ENCODE peak calls at places on chromosomes 13 and 19, in nine cellular contexts. One of them, this sample, is unnamed.

GRCh38 chr13:45205124-45205523 is 4.3 kb upstream of the KCTD4 start:
- DNase-seq in bronchial epithelial cell: no peak
- DNase-seq in astrocyte of the spinal cord: no peak
- DNase-seq in tibial artery: no peak
- DNase-seq in fibroblast of mammary gland: no peak
- DNase-seq in DND-41: no peak
- DNase-seq in transverse colon: no peak
- DNase-seq in astrocyte: no peak
- DNase-seq in choroid plexus epithelial cell: no peak
- DNase-seq in this sample: no peak

GRCh38 chr19:33471111-33471996 is 50.2 kb downstream of the PEPD start:
- DNase-seq in bronchial epithelial cell: no peak
- DNase-seq in astrocyte of the spinal cord: no peak
- DNase-seq in tibial artery: peak; percentile 29
- DNase-seq in fibroblast of mammary gland: no peak
- DNase-seq in DND-41: no peak
- DNase-seq in transverse colon: no peak
- DNase-seq in astrocyte: no peak
- DNase-seq in choroid plexus epithelial cell: no peak
- DNase-seq in this sample: no peak

GRCh38 chr13:70568571-70568970 is 460.3 kb upstream of the KLHL1 start:
- DNase-seq in bronchial epithelial cell: peak; percentile 55
- DNase-seq in astrocyte of the spinal cord: peak; percentile 65
- DNase-seq in tibial artery: no peak
- DNase-seq in fibroblast of mammary gland: peak; percentile 42
- DNase-seq in DND-41: no peak
- DNase-seq in transverse colon: no peak
- DNase-seq in astrocyte: peak; percentile 16
- DNase-seq in choroid plexus epithelial cell: peak; percentile 76
- DNase-seq in this sample: peak; percentile 25

GRCh38 chr13:112605531-112605990 is 17.6 kb upstream of the TUBGCP3 start:
- DNase-seq in bronchial epithelial cell: no peak
- DNase-seq in astrocyte of the spinal cord: no peak
- DNase-seq in tibial artery: no peak
- DNase-seq in fibroblast of mammary gland: peak; percentile 30
- DNase-seq in DND-41: no peak
- DNase-seq in transverse colon: no peak
- DNase-seq in astrocyte: no peak
- DNase-seq in choroid plexus epithelial cell: no peak
- DNase-seq in this sample: no peak

GRCh38 chr13:33323766-33324525 is 38.4 kb upstream of the STARD13 start:
- DNase-seq in bronchial epithelial cell: no peak
- DNase-seq in astrocyte of the spinal cord: no peak
- DNase-seq in tibial artery: no peak
- DNase-seq in fibroblast of mammary gland: peak; percentile 45
- DNase-seq in DND-41: no peak
- DNase-seq in transverse colon: no peak
- DNase-seq in astrocyte: peak; percentile 20
- DNase-seq in choroid plexus epithelial cell: peak; percentile 34
- DNase-seq in this sample: no peak

GRCh38 chr19:22523940-22524339 is 101.8 kb upstream of the ZNF98 start:
- DNase-seq in bronchial epithelial cell: no peak
- DNase-seq in astrocyte of the spinal cord: no peak
- DNase-seq in tibial artery: no peak
- DNase-seq in fibroblast of mammary gland: no peak
- DNase-seq in DND-41: peak; percentile 32
- DNase-seq in transverse colon: no peak
- DNase-seq in astrocyte: no peak
- DNase-seq in choroid plexus epithelial cell: no peak
- DNase-seq in this sample: no peak

GRCh38 chr13:26616126-26616525 is 58.6 kb downstream of the WASF3 start:
- DNase-seq in bronchial epithelial cell: peak; percentile 94
- DNase-seq in astrocyte of the spinal cord: peak; percentile 61
- DNase-seq in tibial artery: no peak
- DNase-seq in fibroblast of mammary gland: peak; percentile 78
- DNase-seq in DND-41: no peak
- DNase-seq in transverse colon: no peak
- DNase-seq in astrocyte: peak; percentile 82
- DNase-seq in choroid plexus epithelial cell: peak; percentile 52
- DNase-seq in this sample: peak; percentile 79

GRCh38 chr13:113427562-113428468 is 25.5 kb downstream of the ADPRHL1 start:
- DNase-seq in bronchial epithelial cell: no peak
- DNase-seq in astrocyte of the spinal cord: no peak
- DNase-seq in tibial artery: no peak
- DNase-seq in fibroblast of mammary gland: peak; percentile 31
- DNase-seq in DND-41: no peak
- DNase-seq in transverse colon: no peak
- DNase-seq in astrocyte: no peak
- DNase-seq in choroid plexus epithelial cell: peak; percentile 63
- DNase-seq in this sample: no peak

GRCh38 chr19:30784850-30785459 is 412.8 kb downstream of the ZNF536 start:
- DNase-seq in bronchial epithelial cell: no peak
- DNase-seq in astrocyte of the spinal cord: no peak
- DNase-seq in tibial artery: no peak
- DNase-seq in fibroblast of mammary gland: peak; percentile 39
- DNase-seq in DND-41: peak; percentile 64
- DNase-seq in transverse colon: peak; percentile 65
- DNase-seq in astrocyte: no peak
- DNase-seq in choroid plexus epithelial cell: peak; percentile 32
- DNase-seq in this sample: no peak

DNA sequence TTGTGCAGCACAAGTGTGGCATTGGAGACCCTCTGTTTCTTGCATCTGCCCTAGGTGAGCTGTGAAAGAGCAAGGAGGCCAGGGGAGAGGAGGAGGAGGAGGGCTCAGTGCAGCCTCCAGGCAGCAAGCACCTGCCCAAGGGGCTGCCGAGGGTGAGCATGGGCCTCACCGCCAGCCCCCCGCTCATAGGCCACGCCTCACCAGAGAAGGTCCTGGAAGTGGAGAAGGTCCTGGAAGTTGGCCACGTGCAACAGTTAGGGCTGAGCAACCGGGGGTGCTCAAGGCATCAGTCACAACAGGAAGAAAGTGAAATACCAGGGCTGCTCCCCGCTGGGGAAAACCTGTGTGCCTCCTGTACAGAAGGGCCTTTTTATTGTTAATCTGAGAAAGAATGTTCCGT is 168.9 kb downstream of the TEX29 start:
- DNase-seq in bronchial epithelial cell: no peak
- DNase-seq in astrocyte of the spinal cord: no peak
- DNase-seq in tibial artery: no peak
- DNase-seq in fibroblast of mammary gland: no peak
- DNase-seq in DND-41: no peak
- DNase-seq in transverse colon: no peak
- DNase-seq in astrocyte: no peak
- DNase-seq in choroid plexus epithelial cell: no peak
- DNase-seq in this sample: no peak
- TF ChIP-seq CTCF in bronchial epithelial cell: no peak
- TF ChIP-seq CTCF in astrocyte of the spinal cord: no peak
- TF ChIP-seq CTCF in tibial artery: no peak
- TF ChIP-seq CTCF in fibroblast of mammary gland: no peak
- TF ChIP-seq CTCF in DND-41: no peak
- TF ChIP-seq CTCF in transverse colon: no peak
- TF ChIP-seq CTCF in astrocyte: no peak
- TF ChIP-seq CTCF in choroid plexus epithelial cell: no peak
- TF ChIP-seq CTCF in this sample: no peak

GRCh38 chr13:51583469-51583874 is 790 bp upstream of the WDFY2 start:
- DNase-seq in bronchial epithelial cell: no peak
- DNase-seq in astrocyte of the spinal cord: no peak
- DNase-seq in tibial artery: no peak
- DNase-seq in fibroblast of mammary gland: no peak
- DNase-seq in DND-41: no peak
- DNase-seq in transverse colon: no peak
- DNase-seq in astrocyte: no peak
- DNase-seq in choroid plexus epithelial cell: no peak
- DNase-seq in this sample: no peak
- TF ChIP-seq CTCF in bronchial epithelial cell: no peak
- TF ChIP-seq CTCF in astrocyte of the spinal cord: no peak
- TF ChIP-seq CTCF in tibial artery: no peak
- TF ChIP-seq CTCF in fibroblast of mammary gland: no peak
- TF ChIP-seq CTCF in DND-41: no peak
- TF ChIP-seq CTCF in transverse colon: no peak
- TF ChIP-seq CTCF in astrocyte: no peak
- TF ChIP-seq CTCF in choroid plexus epithelial cell: no peak
- TF ChIP-seq CTCF in this sample: no peak

DNA sequence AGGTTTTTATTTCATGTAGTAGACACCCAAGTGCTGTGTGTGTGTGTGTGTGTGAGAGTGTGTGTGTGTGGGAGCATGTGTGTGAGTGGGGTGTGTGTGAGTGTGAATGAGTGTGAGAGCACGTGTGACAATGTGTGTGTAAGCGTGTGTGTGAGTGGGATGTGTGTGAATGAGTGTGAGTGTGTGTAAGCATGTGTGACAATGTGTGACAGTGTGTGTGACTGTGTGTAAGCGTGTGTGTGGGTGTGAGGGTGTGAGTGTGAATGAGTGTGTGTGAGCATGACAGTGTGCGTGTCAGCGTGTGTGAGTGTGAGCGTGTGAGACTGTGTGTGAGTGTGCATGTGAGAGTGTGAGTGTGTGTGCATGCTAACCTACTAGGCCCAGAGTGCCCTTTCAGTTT is 15.3 kb downstream of the NOVA2 start:
- DNase-seq in bronchial epithelial cell: no peak
- DNase-seq in astrocyte of the spinal cord: no peak
- DNase-seq in tibial artery: no peak
- DNase-seq in fibroblast of mammary gland: no peak
- DNase-seq in DND-41: no peak
- DNase-seq in transverse colon: no peak
- DNase-seq in astrocyte: no peak
- DNase-seq in choroid plexus epithelial cell: no peak
- DNase-seq in this sample: no peak
- TF ChIP-seq CTCF in bronchial epithelial cell: no peak
- TF ChIP-seq CTCF in astrocyte of the spinal cord: no peak
- TF ChIP-seq CTCF in tibial artery: no peak
- TF ChIP-seq CTCF in fibroblast of mammary gland: no peak
- TF ChIP-seq CTCF in DND-41: no peak
- TF ChIP-seq CTCF in transverse colon: no peak
- TF ChIP-seq CTCF in astrocyte: no peak
- TF ChIP-seq CTCF in choroid plexus epithelial cell: no peak
- TF ChIP-seq CTCF in this sample: no peak

DNA sequence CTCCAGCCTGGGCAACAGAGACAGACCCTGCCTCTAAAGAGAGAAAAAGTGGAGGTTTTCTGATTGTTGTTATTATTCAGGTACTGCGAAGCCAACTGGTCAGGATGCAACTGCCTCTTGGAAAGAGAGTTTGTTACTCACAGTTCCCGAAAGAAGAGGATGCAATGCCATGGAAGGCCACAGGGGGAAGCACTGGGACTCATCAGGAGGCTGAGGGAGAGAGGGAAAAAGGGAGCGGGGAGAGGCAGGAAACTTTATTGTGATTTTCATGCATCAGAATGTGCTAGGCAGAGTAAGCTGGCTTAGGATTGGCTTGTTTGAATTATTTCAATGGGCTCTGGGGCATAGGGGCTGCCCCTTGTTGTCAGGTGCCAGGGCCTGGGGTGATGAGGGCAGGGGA is 27.6 kb downstream of the MYO9B start:
- DNase-seq in bronchial epithelial cell: no peak
- DNase-seq in astrocyte of the spinal cord: peak; percentile 39
- DNase-seq in tibial artery: no peak
- DNase-seq in fibroblast of mammary gland: peak; percentile 63
- DNase-seq in DND-41: peak; percentile 30
- DNase-seq in transverse colon: peak; percentile 36
- DNase-seq in astrocyte: no peak
- DNase-seq in choroid plexus epithelial cell: peak; percentile 41
- DNase-seq in this sample: no peak
- TF ChIP-seq CTCF in bronchial epithelial cell: peak; percentile 41
- TF ChIP-seq CTCF in astrocyte of the spinal cord: peak; percentile 75
- TF ChIP-seq CTCF in tibial artery: no peak
- TF ChIP-seq CTCF in fibroblast of mammary gland: peak; percentile 75
- TF ChIP-seq CTCF in DND-41: peak; percentile 68
- TF ChIP-seq CTCF in transverse colon: peak; percentile 49
- TF ChIP-seq CTCF in astrocyte: peak; percentile 69
- TF ChIP-seq CTCF in choroid plexus epithelial cell: peak; percentile 76
- TF ChIP-seq CTCF in this sample: no peak

GRCh38 chr13:101115762-101116161 is 300.5 kb downstream of the NALCN start:
- DNase-seq in bronchial epithelial cell: peak; percentile 3
- DNase-seq in astrocyte of the spinal cord: peak; percentile 70
- DNase-seq in tibial artery: no peak
- DNase-seq in fibroblast of mammary gland: peak; percentile 10
- DNase-seq in DND-41: no peak
- DNase-seq in transverse colon: no peak
- DNase-seq in astrocyte: no peak
- DNase-seq in choroid plexus epithelial cell: peak; percentile 52
- DNase-seq in this sample: no peak
- TF ChIP-seq CTCF in bronchial epithelial cell: no peak
- TF ChIP-seq CTCF in astrocyte of the spinal cord: peak; percentile 47
- TF ChIP-seq CTCF in tibial artery: no peak
- TF ChIP-seq CTCF in fibroblast of mammary gland: peak; percentile 25
- TF ChIP-seq CTCF in DND-41: peak; percentile 23
- TF ChIP-seq CTCF in transverse colon: no peak
- TF ChIP-seq CTCF in astrocyte: peak; percentile 23
- TF ChIP-seq CTCF in choroid plexus epithelial cell: peak; percentile 50
- TF ChIP-seq CTCF in this sample: no peak

GRCh38 chr13:51943721-51944120 is 67.5 kb downstream of the ATP7B start:
- DNase-seq in bronchial epithelial cell: no peak
- DNase-seq in astrocyte of the spinal cord: no peak
- DNase-seq in tibial artery: no peak
- DNase-seq in fibroblast of mammary gland: no peak
- DNase-seq in DND-41: no peak
- DNase-seq in transverse colon: peak; percentile 28
- DNase-seq in astrocyte: no peak
- DNase-seq in choroid plexus epithelial cell: no peak
- DNase-seq in this sample: no peak
- TF ChIP-seq CTCF in bronchial epithelial cell: no peak
- TF ChIP-seq CTCF in astrocyte of the spinal cord: no peak
- TF ChIP-seq CTCF in tibial artery: no peak
- TF ChIP-seq CTCF in fibroblast of mammary gland: no peak
- TF ChIP-seq CTCF in DND-41: no peak
- TF ChIP-seq CTCF in transverse colon: no peak
- TF ChIP-seq CTCF in astrocyte: no peak
- TF ChIP-seq CTCF in choroid plexus epithelial cell: no peak
- TF ChIP-seq CTCF in this sample: no peak

This sample was measured in RWPE1.